ENCODE peak calls at places on chromosomes 11 and 22, in seven cellular contexts. D, N, E, Y, U, B and C are unnamed samples.

GRCh38 chr11:124674168-124674517 is 439 bp downstream of the SPA17 start:
- DNase-seq in N (no peak), Y (no peak), B (peak; percentile 20), E (no peak), U (no peak), D (no peak), C (no peak)

GRCh38 chr11:507727-508515 is 879 bp upstream of the RNH1 start:
- DNase-seq in Y (no peak), E (no peak), B (peak; percentile 36), N (no peak), U (no peak), D (no peak), C (no peak)

GRCh38 chr22:38317237-38317994 is at the start of gene CSNK1E:
- DNase-seq in D (peak; percentile 31), E (peak; percentile 63), U (no peak), Y (peak; percentile 57), N (peak; percentile 38), B (peak; percentile 83), C (peak; percentile 30)

GRCh38 chr11:65381721-65382035 is 768 bp downstream of the SLC25A45 start:
- DNase-seq in U (no peak), B (no peak), D (no peak), Y (no peak), N (no peak), E (no peak), C (no peak)

GRCh38 chr22:41544671-41545476 is 604 bp upstream of the POLR3H start:
- DNase-seq in E (no peak), Y (no peak), B (no peak), D (no peak), U (no peak), N (no peak), C (no peak)

GRCh38 chr22:35128637-35129036 is 62.7 kb downstream of the ISX start:
- DNase-seq in N (no peak), E (no peak), Y (no peak), U (no peak), D (no peak), B (no peak), C (no peak)

GRCh38 chr22:23233746-23234408 is 53.6 kb downstream of the BCR start:
- DNase-seq in N (no peak), E (no peak), U (peak; percentile 59), B (no peak), D (no peak), Y (no peak), C (no peak)

GRCh38 chr22:35634981-35635540 is 13.2 kb upstream of the APOL6 start:
- DNase-seq in E (no peak), U (no peak), N (no peak), B (no peak), D (no peak), Y (no peak), C (peak; percentile 9)

GRCh38 chr22:38452373-38453064 is 2.5 kb downstream of the KCNJ4 start:
- DNase-seq in D (no peak), B (peak; percentile 46), Y (no peak), E (no peak), U (no peak), N (no peak), C (peak; percentile 86)

GRCh38 chr11:14789879-14790484 is 102.0 kb downstream of the CYP2R1 start:
- DNase-seq in D (no peak), E (peak; percentile 28), Y (no peak), U (no peak), B (no peak), N (no peak), C (peak; percentile 19)

GRCh38 chr11:108697872-108698473 is 33.1 kb downstream of the DDX10 start:
- DNase-seq in U (peak; percentile 37), E (peak; percentile 62), N (no peak), D (peak; percentile 57), B (peak; percentile 77), Y (no peak), C (peak; percentile 48)

GRCh38 chr11:67352546-67353316 is 615 bp downstream of the POLD4 start:
- DNase-seq in U (no peak), D (peak; percentile 75), Y (no peak), B (peak; percentile 55), N (no peak), E (peak; percentile 65), C (no peak)

GRCh38 chr22:25495286-25495685 is 69.2 kb upstream of the GRK3 start:
- DNase-seq in D (no peak), U (no peak), B (no peak), Y (no peak), E (no peak), N (no peak), C (peak; percentile 67)

GRCh38 chr11:46966773-46967172 is 30.2 kb downstream of the CSTPP1 start:
- DNase-seq in E (no peak), U (no peak), Y (no peak), N (no peak), D (no peak), B (no peak), C (no peak)

GRCh38 chr22:33577862-33578411 is 342.3 kb downstream of the LARGE1 start:
- DNase-seq in D (peak; percentile 3), N (no peak), B (no peak), E (peak; percentile 16), Y (no peak), U (peak; percentile 60), C (no peak)

GRCh38 chr22:50625568-50626313 is 2.2 kb downstream of the ARSA start:
- DNase-seq in Y (no peak), E (no peak), B (peak; percentile 73), D (no peak), U (no peak), N (no peak), C (no peak)

GRCh38 chr11:11931461-11932055 is 76.9 kb downstream of the DKK3 start:
- DNase-seq in Y (no peak), U (peak; percentile 49), D (no peak), B (peak; percentile 75), N (no peak), E (peak; percentile 59), C (peak; percentile 37)

GRCh38 chr11:15967966-15968365 is 388.4 kb downstream of the SOX6 start:
- DNase-seq in E (no peak), U (no peak), D (no peak), B (no peak), Y (no peak), N (no peak), C (no peak)

GRCh38 chr22:36352775-36353507 is 34.8 kb downstream of the MYH9 start:
- DNase-seq in Y (no peak), N (no peak), B (peak; percentile 25), U (no peak), D (no peak), E (no peak), C (no peak)

GRCh38 chr22:36765131-36765942 is 10.6 kb downstream of the IFT27 start:
- DNase-seq in Y (no peak), U (no peak), D (no peak), E (no peak), N (no peak), B (no peak), C (no peak)

GRCh38 chr11:85663781-85664560 is 958 bp downstream of the CREBZF start:
- DNase-seq in B (peak; percentile 77), D (peak; percentile 66), Y (peak; percentile 35), E (peak; percentile 85), N (peak; percentile 77), U (peak; percentile 53), C (no peak)

GRCh38 chr22:30506507-30506968 is 1.0 kb upstream of the SEC14L4 start:
- DNase-seq in U (no peak), N (no peak), Y (no peak), E (no peak), D (no peak), B (no peak), C (no peak)

GRCh38 chr11:72483412-72484186 is 49.3 kb upstream of the CLPB start:
- DNase-seq in D (no peak), Y (no peak), E (peak; percentile 10), B (no peak), N (no peak), U (no peak), C (no peak)

GRCh38 chr11:57903441-57904123 is 120.1 kb upstream of the OR9Q1 start:
- DNase-seq in D (no peak), B (no peak), N (no peak), Y (no peak), U (peak; percentile 44), E (peak; percentile 87), C (no peak)

GRCh38 chr11:3841426-3842304 is 906 bp upstream of the RHOG start:
- DNase-seq in D (peak; percentile 75), N (peak; percentile 85), Y (peak; percentile 68), U (peak; percentile 83), E (peak; percentile 81), B (peak; percentile 88), C (peak; percentile 64)

GRCh38 chr11:44622721-44623258 is 57.3 kb downstream of the CD82 start:
- DNase-seq in Y (peak; percentile 18), E (no peak), B (no peak), U (no peak), N (no peak), D (no peak), C (no peak)

GRCh38 chr11:61509058-61510029 is 795 bp downstream of the LRRC10B start:
- DNase-seq in U (no peak), B (peak; percentile 92), E (peak; percentile 91), N (no peak), Y (no peak), D (peak; percentile 82), C (peak; percentile 39)

GRCh38 chr11:17244046-17244445 is 32.5 kb upstream of the NUCB2 start:
- DNase-seq in N (no peak), U (no peak), D (no peak), E (no peak), Y (no peak), B (no peak), C (no peak)

GRCh38 chr22:35587447-35587870 is 29.7 kb downstream of the MB start:
- DNase-seq in B (no peak), N (no peak), E (no peak), D (no peak), U (no peak), Y (no peak), C (no peak)

GRCh38 chr11:88410636-88411035 is 73.1 kb upstream of the CTSC start:
- DNase-seq in N (no peak), U (no peak), E (no peak), D (no peak), B (no peak), Y (no peak), C (no peak)

GRCh38 chr11:119641991-119642745 is 86.8 kb downstream of the NECTIN1 start:
- DNase-seq in E (peak; percentile 30), Y (no peak), B (peak; percentile 79), N (no peak), U (no peak), D (peak; percentile 54), C (no peak)

GRCh38 chr22:31956360-31956759 is 12.0 kb downstream of the YWHAH start:
- DNase-seq in E (no peak), U (no peak), N (no peak), Y (no peak), B (no peak), D (no peak), C (no peak)

GRCh38 chr11:114079406-114080072 is 20.0 kb downstream of the ZBTB16 start:
- DNase-seq in N (no peak), E (no peak), D (no peak), U (no peak), Y (no peak), B (no peak), C (no peak)

GRCh38 chr11:88301478-88302140 is 35.9 kb downstream of the CTSC start:
- DNase-seq in D (no peak), Y (no peak), E (no peak), N (no peak), U (no peak), B (no peak), C (no peak)

GRCh38 chr11:65892661-65893317 is 2.3 kb downstream of the CCDC85B start:
- DNase-seq in D (no peak), B (no peak), N (no peak), Y (no peak), E (no peak), U (no peak), C (no peak)

GRCh38 chr11:44623716-44624491 is 58.4 kb downstream of the CD82 start:
- DNase-seq in Y (peak; percentile 22), E (no peak), B (no peak), D (peak; percentile 32), U (no peak), N (no peak), C (no peak)

GRCh38 chr11:43282607-43283440 is 29.0 kb upstream of the API5 start:
- DNase-seq in U (peak; percentile 11), B (peak; percentile 68), D (peak; percentile 27), Y (peak; percentile 29), N (no peak), E (peak; percentile 20), C (no peak)